ENCODE peak calls at places on chromosomes 7 and 10, in five cellular contexts. One of them, this sample, is unnamed.

GRCh38 chr10:83373659-83374058 is 765.6 kb upstream of the GHITM start:
- DNase-seq in skeletal muscle cell: no peak
- DNase-seq in CD4-positive, alpha-beta memory T cell: no peak
- DNase-seq in upper lobe of left lung: no peak
- DNase-seq in DND-41: peak
- DNase-seq in this sample: peak

GRCh38 chr10:35336084-35336831 is at the start of gene CCNY:
- DNase-seq in skeletal muscle cell: no peak
- DNase-seq in CD4-positive, alpha-beta memory T cell: peak
- DNase-seq in upper lobe of left lung: peak
- DNase-seq in DND-41: peak
- DNase-seq in this sample: peak

GRCh38 chr10:69464801-69465401 is 13.6 kb downstream of the TSPAN15 start:
- DNase-seq in skeletal muscle cell: no peak
- DNase-seq in CD4-positive, alpha-beta memory T cell: peak
- DNase-seq in upper lobe of left lung: peak
- DNase-seq in DND-41: no peak
- DNase-seq in this sample: no peak

GRCh38 chr7:69847921-69848612 is 249.8 kb downstream of the AUTS2 start:
- DNase-seq in skeletal muscle cell: no peak
- DNase-seq in CD4-positive, alpha-beta memory T cell: no peak
- DNase-seq in upper lobe of left lung: no peak
- DNase-seq in DND-41: no peak
- DNase-seq in this sample: no peak

GRCh38 chr7:45082831-45083331 is 5.9 kb downstream of the NACAD start:
- DNase-seq in skeletal muscle cell: no peak
- DNase-seq in CD4-positive, alpha-beta memory T cell: no peak
- DNase-seq in upper lobe of left lung: no peak
- DNase-seq in DND-41: no peak
- DNase-seq in this sample: no peak

GRCh38 chr7:39882148-39882784 is 67.8 kb upstream of the CDK13 start:
- DNase-seq in skeletal muscle cell: no peak
- DNase-seq in CD4-positive, alpha-beta memory T cell: no peak
- DNase-seq in upper lobe of left lung: no peak
- DNase-seq in DND-41: no peak
- DNase-seq in this sample: no peak

GRCh38 chr7:36281945-36282727 is 107.5 kb upstream of the ANLN start:
- DNase-seq in skeletal muscle cell: no peak
- DNase-seq in CD4-positive, alpha-beta memory T cell: no peak
- DNase-seq in upper lobe of left lung: no peak
- DNase-seq in DND-41: no peak
- DNase-seq in this sample: no peak

GRCh38 chr7:46214526-46214925 is 293.5 kb upstream of the IGFBP3 start:
- DNase-seq in skeletal muscle cell: no peak
- DNase-seq in CD4-positive, alpha-beta memory T cell: no peak
- DNase-seq in upper lobe of left lung: no peak
- DNase-seq in DND-41: no peak
- DNase-seq in this sample: no peak

GRCh38 chr7:17325364-17325763 is 26.9 kb downstream of the AHR start:
- DNase-seq in skeletal muscle cell: no peak
- DNase-seq in CD4-positive, alpha-beta memory T cell: no peak
- DNase-seq in upper lobe of left lung: no peak
- DNase-seq in DND-41: no peak
- DNase-seq in this sample: no peak

GRCh38 chr7:116159711-116160110 is 50.6 kb upstream of the TES start:
- DNase-seq in skeletal muscle cell: no peak
- DNase-seq in CD4-positive, alpha-beta memory T cell: no peak
- DNase-seq in upper lobe of left lung: no peak
- DNase-seq in DND-41: no peak
- DNase-seq in this sample: no peak

GRCh38 chr10:74093530-74094164 is 57.0 kb downstream of the AP3M1 start:
- DNase-seq in skeletal muscle cell: no peak
- DNase-seq in CD4-positive, alpha-beta memory T cell: no peak
- DNase-seq in upper lobe of left lung: no peak
- DNase-seq in DND-41: no peak
- DNase-seq in this sample: no peak

GRCh38 chr7:78161781-78162180 is 363.2 kb downstream of the PHTF2 start:
- DNase-seq in skeletal muscle cell: no peak
- DNase-seq in CD4-positive, alpha-beta memory T cell: no peak
- DNase-seq in upper lobe of left lung: no peak
- DNase-seq in DND-41: no peak
- DNase-seq in this sample: no peak

GRCh38 chr7:153476166-153476565 is 576.0 kb upstream of the DPP6 start:
- DNase-seq in skeletal muscle cell: no peak
- DNase-seq in CD4-positive, alpha-beta memory T cell: no peak
- DNase-seq in upper lobe of left lung: no peak
- DNase-seq in DND-41: no peak
- DNase-seq in this sample: no peak

GRCh38 chr7:157058026-157058425 is 47.6 kb upstream of the MNX1 start:
- DNase-seq in skeletal muscle cell: no peak
- DNase-seq in CD4-positive, alpha-beta memory T cell: no peak
- DNase-seq in upper lobe of left lung: no peak
- DNase-seq in DND-41: no peak
- DNase-seq in this sample: no peak

GRCh38 chr10:44863344-44864041 is 47.6 kb upstream of the TMEM72 start:
- DNase-seq in skeletal muscle cell: no peak
- DNase-seq in CD4-positive, alpha-beta memory T cell: peak
- DNase-seq in upper lobe of left lung: no peak
- DNase-seq in DND-41: no peak
- DNase-seq in this sample: no peak
- H3K4me3 ChIP-seq in skeletal muscle cell: no peak
- H3K4me3 ChIP-seq in CD4-positive, alpha-beta memory T cell: no peak
- H3K4me3 ChIP-seq in upper lobe of left lung: no peak
- H3K4me3 ChIP-seq in DND-41: no peak
- H3K4me3 ChIP-seq in this sample: no peak

GRCh38 chr7:129777993-129778769 is 166.7 kb downstream of the NRF1 start:
- DNase-seq in skeletal muscle cell: no peak
- DNase-seq in CD4-positive, alpha-beta memory T cell: no peak
- DNase-seq in upper lobe of left lung: no peak
- DNase-seq in DND-41: no peak
- DNase-seq in this sample: no peak
- H3K4me3 ChIP-seq in skeletal muscle cell: no peak
- H3K4me3 ChIP-seq in CD4-positive, alpha-beta memory T cell: no peak
- H3K4me3 ChIP-seq in upper lobe of left lung: no peak
- H3K4me3 ChIP-seq in DND-41: no peak
- H3K4me3 ChIP-seq in this sample: no peak

DNA sequence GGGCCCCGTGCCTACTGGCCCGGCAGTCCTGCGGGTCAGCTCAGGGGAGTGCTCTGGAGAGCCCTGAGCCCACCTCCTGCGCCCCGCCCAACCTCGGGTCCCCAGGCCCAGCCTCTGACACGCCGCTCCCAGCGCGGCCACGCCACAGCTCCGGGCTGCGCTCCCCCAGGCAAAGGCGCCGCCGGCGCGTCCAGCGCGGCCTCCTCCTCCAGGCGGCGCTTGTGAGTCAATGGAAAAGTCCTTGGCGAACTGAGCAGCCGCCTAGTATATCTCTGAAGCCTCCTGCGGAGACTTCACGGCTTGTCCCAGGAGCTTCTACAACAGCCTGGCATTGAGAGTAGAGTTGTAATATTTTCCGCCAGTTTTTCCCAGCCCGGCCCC is 29.5 kb upstream of the BMS1 start:
- DNase-seq in skeletal muscle cell: peak
- DNase-seq in CD4-positive, alpha-beta memory T cell: peak
- DNase-seq in upper lobe of left lung: peak
- DNase-seq in DND-41: no peak
- DNase-seq in this sample: no peak
- H3K4me3 ChIP-seq in skeletal muscle cell: peak
- H3K4me3 ChIP-seq in CD4-positive, alpha-beta memory T cell: peak
- H3K4me3 ChIP-seq in upper lobe of left lung: peak
- H3K4me3 ChIP-seq in DND-41: no peak
- H3K4me3 ChIP-seq in this sample: no peak

GRCh38 chr10:123008379-123009104 is at the start of the genes ACADSB and IKZF5:
- DNase-seq in skeletal muscle cell: peak
- DNase-seq in CD4-positive, alpha-beta memory T cell: peak
- DNase-seq in upper lobe of left lung: peak
- DNase-seq in DND-41: peak
- DNase-seq in this sample: peak
- H3K4me3 ChIP-seq in skeletal muscle cell: peak
- H3K4me3 ChIP-seq in CD4-positive, alpha-beta memory T cell: peak
- H3K4me3 ChIP-seq in upper lobe of left lung: peak
- H3K4me3 ChIP-seq in DND-41: peak
- H3K4me3 ChIP-seq in this sample: peak

DNA sequence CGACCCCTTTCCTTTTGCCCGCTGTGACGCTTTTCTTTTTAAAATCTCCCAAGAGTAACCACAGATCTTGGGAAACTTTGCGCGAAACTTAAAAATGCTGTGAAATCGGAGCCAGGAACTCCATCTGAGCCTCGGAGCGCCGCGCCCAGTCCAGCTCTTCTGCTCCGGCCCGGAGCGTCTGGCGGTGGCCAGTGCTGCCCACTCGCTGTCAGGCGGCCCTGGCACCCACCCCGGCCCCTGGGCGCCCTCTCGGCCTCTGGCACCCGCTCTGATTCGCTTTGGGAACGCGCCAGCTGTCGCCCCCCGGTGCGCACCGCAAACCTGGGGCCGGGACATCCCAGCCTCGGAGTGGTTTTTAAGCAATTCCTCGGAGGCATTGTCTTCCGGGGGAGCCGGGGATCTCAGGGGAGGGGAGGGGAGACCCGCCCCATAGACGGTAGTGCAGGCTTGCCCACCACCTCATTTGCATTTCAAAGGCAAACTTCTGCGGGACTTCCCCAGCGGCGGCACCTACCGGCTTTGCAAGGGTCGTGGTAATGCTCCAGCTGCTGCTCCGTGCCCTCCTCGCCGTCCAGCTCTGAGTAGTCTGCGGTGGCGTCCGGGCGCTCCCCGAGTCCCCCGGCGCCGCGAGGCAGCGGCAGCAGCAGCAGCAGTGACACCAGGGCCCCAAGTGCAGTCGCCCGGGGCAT is 585 bp downstream of the TLL2 start:
- DNase-seq in skeletal muscle cell: no peak
- DNase-seq in CD4-positive, alpha-beta memory T cell: peak
- DNase-seq in upper lobe of left lung: no peak
- DNase-seq in DND-41: peak
- DNase-seq in this sample: peak
- H3K4me3 ChIP-seq in skeletal muscle cell: peak
- H3K4me3 ChIP-seq in CD4-positive, alpha-beta memory T cell: no peak
- H3K4me3 ChIP-seq in upper lobe of left lung: peak
- H3K4me3 ChIP-seq in DND-41: peak
- H3K4me3 ChIP-seq in this sample: peak

GRCh38 chr10:92267343-92267742 is 23.5 kb downstream of the CPEB3 start:
- DNase-seq in skeletal muscle cell: no peak
- DNase-seq in CD4-positive, alpha-beta memory T cell: no peak
- DNase-seq in upper lobe of left lung: no peak
- DNase-seq in DND-41: no peak
- DNase-seq in this sample: no peak
- H3K4me3 ChIP-seq in skeletal muscle cell: no peak
- H3K4me3 ChIP-seq in CD4-positive, alpha-beta memory T cell: no peak
- H3K4me3 ChIP-seq in upper lobe of left lung: no peak
- H3K4me3 ChIP-seq in DND-41: no peak
- H3K4me3 ChIP-seq in this sample: no peak

GRCh38 chr10:127013251-127013656 is 108.0 kb downstream of the DOCK1 start:
- DNase-seq in skeletal muscle cell: no peak
- DNase-seq in CD4-positive, alpha-beta memory T cell: no peak
- DNase-seq in upper lobe of left lung: peak
- DNase-seq in DND-41: no peak
- DNase-seq in this sample: no peak
- H3K4me3 ChIP-seq in skeletal muscle cell: no peak
- H3K4me3 ChIP-seq in CD4-positive, alpha-beta memory T cell: no peak
- H3K4me3 ChIP-seq in upper lobe of left lung: no peak
- H3K4me3 ChIP-seq in DND-41: no peak
- H3K4me3 ChIP-seq in this sample: no peak

This sample was measured in OCI-LY7.